ENCODE peak calls at places on chromosomes 3 and 15, in nine cellular contexts. N is KBM-7; G is effector CD4-positive, alpha-beta T cell; T is head of caudate nucleus; I is stimulated activated CD4-positive, alpha-beta T cell treated with anti-CD3 and anti-CD28 coated beads, Interleukin-15, amount 100 ng/mL, for 24 hours; Y is AG09309; K is renal cortical epithelial cell; L is activated T-cell treated with anti-CD3 and anti-CD28 coated beads, Interleukin-2, amount 50 U/mL, for 72 hours; Q is activated CD4-positive, alpha-beta T cell treated with anti-CD3 and anti-CD28 coated beads, Interleukin-2, amount 50 U/mL, for 24 hours. S is an unnamed sample.
A peak's percentile ranks its signal among the peaks of the same experiment; 100 is the strongest.

GRCh38 chr15:58762731-58763130 is 8.4 kb upstream of the MINDY2 start:
- DNase-seq in N (no peak), K (no peak), G (no peak), L (no peak), Q (no peak), Y (no peak), I (no peak), T (no peak), S (no peak)

GRCh38 chr3:51712511-51712931 is 5.7 kb downstream of the GRM2 start:
- DNase-seq in Y (no peak), I (no peak), Q (no peak), G (no peak), N (no peak), L (no peak), T (no peak), K (no peak), S (no peak)

GRCh38 chr3:72303926-72304325 is 519.0 kb upstream of the PROK2 start:
- DNase-seq in K (no peak), I (no peak), L (no peak), N (no peak), Y (no peak), T (no peak), G (no peak), Q (no peak), S (no peak)

GRCh38 chr3:45545476-45545875 is 49.1 kb upstream of the LIMD1 start:
- DNase-seq in G (no peak), L (no peak), K (no peak), Q (no peak), N (no peak), Y (no peak), I (no peak), T (peak; percentile 79), S (no peak)

GRCh38 chr15:70164156-70164900 is 66.6 kb upstream of the TLE3 start:
- DNase-seq in L (no peak), T (no peak), Q (no peak), G (no peak), N (no peak), Y (no peak), K (no peak), I (no peak), S (no peak)

GRCh38 chr3:130529816-130530215 is 12.8 kb downstream of the COL6A6 start:
- DNase-seq in Q (no peak), L (no peak), K (no peak), T (no peak), G (no peak), N (no peak), I (no peak), Y (no peak), S (no peak)

GRCh38 chr3:129624347-129625070 is 18.0 kb upstream of the PLXND1 start:
- DNase-seq in G (no peak), K (no peak), L (no peak), Q (no peak), Y (no peak), N (peak; percentile 69), I (no peak), T (no peak), S (no peak)

GRCh38 chr3:184827572-184827971 is 15.6 kb downstream of the VPS8 start:
- DNase-seq in T (no peak), K (no peak), Q (no peak), G (no peak), I (no peak), N (no peak), Y (no peak), L (no peak), S (no peak)

GRCh38 chr15:29473621-29474105 is 204.0 kb upstream of the NSMCE3 start:
- DNase-seq in K (no peak), Y (no peak), N (no peak), L (no peak), G (no peak), Q (no peak), T (no peak), I (no peak), S (no peak)

GRCh38 chr3:139457066-139457465 is 19.2 kb downstream of the RBP2 start:
- DNase-seq in T (no peak), G (no peak), K (no peak), N (no peak), L (no peak), Y (no peak), Q (no peak), I (no peak), S (no peak)

GRCh38 chr3:69354948-69355347 is 30.9 kb downstream of the FRMD4B start:
- DNase-seq in N (no peak), I (no peak), Q (no peak), L (no peak), G (no peak), K (no peak), T (no peak), Y (no peak), S (no peak)

GRCh38 chr3:129195731-129196256 is 12.1 kb upstream of the CNBP start:
- DNase-seq in G (no peak), K (peak; percentile 91), N (peak; percentile 43), Y (peak; percentile 84), T (no peak), L (no peak), Q (no peak), I (no peak), S (no peak)

GRCh38 chr3:174329321-174329720 is 529.8 kb upstream of the NAALADL2 start:
- DNase-seq in G (no peak), I (no peak), Y (peak; percentile 63), N (no peak), Q (no peak), L (no peak), K (peak; percentile 13), T (no peak), S (no peak)

GRCh38 chr3:126146034-126146433 is 34.4 kb downstream of the ALDH1L1 start:
- DNase-seq in L (no peak), Q (no peak), G (no peak), K (no peak), Y (no peak), T (no peak), N (no peak), I (no peak), S (no peak)

GRCh38 chr15:48373855-48374421 is 42.7 kb downstream of the DUT start:
- DNase-seq in Y (peak; percentile 70), I (no peak), K (peak; percentile 86), T (no peak), G (no peak), N (no peak), Q (no peak), L (no peak), S (no peak)

GRCh38 chr3:142878901-142879300 is 10.0 kb downstream of the PCOLCE2 start:
- DNase-seq in N (no peak), G (no peak), L (no peak), Q (no peak), T (no peak), I (no peak), K (no peak), Y (no peak), S (no peak)

GRCh38 chr3:66101901-66102300 is 63.2 kb upstream of the MAGI1 start:
- DNase-seq in N (no peak), L (no peak), I (no peak), Q (no peak), G (no peak), Y (no peak), T (no peak), K (no peak), S (no peak)

GRCh38 chr15:78055923-78056713 is 21.4 kb downstream of the TBC1D2B start:
- DNase-seq in I (no peak), Y (no peak), Q (no peak), G (no peak), L (no peak), N (no peak), K (no peak), T (no peak), S (no peak)

GRCh38 chr3:59335338-59335737 is 285.5 kb upstream of the CFAP20DC start:
- DNase-seq in N (no peak), Q (no peak), G (no peak), I (no peak), T (no peak), K (no peak), L (no peak), Y (no peak), S (no peak)

GRCh38 chr3:185517387-185517786 is 18.6 kb upstream of the TMEM41A start:
- DNase-seq in Y (no peak), G (no peak), T (no peak), Q (no peak), I (no peak), L (no peak), K (no peak), N (no peak), S (no peak)

GRCh38 chr15:66661432-66662096 is 40.5 kb upstream of the SMAD6 start:
- DNase-seq in I (no peak), N (no peak), T (no peak), Q (no peak), Y (no peak), G (no peak), K (no peak), L (no peak), S (no peak)

GRCh38 chr3:45832691-45833090 is 9.2 kb downstream of the LZTFL1 start:
- DNase-seq in L (no peak), I (no peak), G (no peak), T (no peak), N (peak; percentile 6), Q (no peak), K (peak; percentile 56), Y (no peak), S (no peak)

GRCh38 chr3:144324061-144324460 is 352.4 kb downstream of the DIPK2A start:
- DNase-seq in L (no peak), Y (no peak), I (no peak), Q (no peak), N (no peak), T (no peak), K (peak; percentile 26), G (no peak), S (no peak)

GRCh38 chr15:98896802-98897732 is 110.5 kb downstream of the PGPEP1L start:
- DNase-seq in T (no peak), I (no peak), Y (peak; percentile 100), N (no peak), Q (no peak), K (peak; percentile 98), L (no peak), G (no peak), S (no peak)

GRCh38 chr3:148873928-148874326 is 8.8 kb downstream of the CPA3 start:
- DNase-seq in L (no peak), G (no peak), T (no peak), Y (no peak), N (no peak), I (no peak), K (no peak), Q (no peak), S (no peak)

GRCh38 chr15:38267416-38268022 is 14.9 kb downstream of the SPRED1 start:
- DNase-seq in Y (no peak), N (no peak), K (no peak), T (no peak), Q (no peak), G (no peak), I (no peak), L (no peak), S (no peak)

GRCh38 chr15:49946681-49947080 is 172.4 kb downstream of the ATP8B4 start:
- DNase-seq in I (no peak), K (peak; percentile 9), Q (no peak), T (no peak), N (no peak), L (no peak), G (no peak), Y (no peak), S (no peak)

GRCh38 chr15:63500265-63501250 is 3.8 kb upstream of the USP3 start:
- DNase-seq in Q (no peak), G (no peak), T (no peak), Y (no peak), I (no peak), K (peak; percentile 84), N (no peak), L (no peak), S (no peak)